ENCODE peak calls at places on chromosomes 4 and X, in ten cellular contexts. P is endothelial cell, S is GM10248, U is GM06990, Z is upper lobe of right lung, C is HFFc6, D is psoas muscle, M is MCF 10A, A is Calu3, J is HCT116. V is an unnamed sample.

GRCh38 chr4:129261584-129261983 is 165.6 kb downstream of the C4orf33 start:
- DNase-seq in P (no peak), S (no peak), U (no peak), Z (no peak), C (no peak), D (no peak), M (no peak), A (no peak), J (no peak), V (no peak)

GRCh38 chr4:2284161-2284933 is 22.4 kb upstream of the MXD4 start:
- DNase-seq in P (no peak), S (no peak), U (no peak), Z (peak; percentile 44), C (no peak), D (no peak), M (no peak), A (no peak), J (no peak), V (peak; percentile 27)

GRCh38 chr4:36385951-36386561 is 104.6 kb downstream of the DTHD1 start:
- DNase-seq in P (peak; percentile 4), S (peak; percentile 25), U (peak; percentile 65), Z (no peak), C (no peak), D (no peak), M (no peak), A (no peak), J (no peak), V (peak; percentile 52)

GRCh38 chr4:6538111-6538510 is 36.9 kb upstream of the MAN2B2 start:
- DNase-seq in P (no peak), S (no peak), U (no peak), Z (no peak), C (no peak), D (no peak), M (no peak), A (no peak), J (no peak), V (no peak)

GRCh38 chrX:53287493-53288138 is 6.2 kb upstream of the IQSEC2 start:
- DNase-seq in P (no peak), S (no peak), U (peak; percentile 14), Z (no peak), C (peak; percentile 58), D (peak; percentile 89), M (peak; percentile 84), A (peak; percentile 49), J (peak; percentile 22), V (no peak)

GRCh38 chr4:104901438-104901837 is 245.2 kb upstream of the TET2 start:
- DNase-seq in P (no peak), S (no peak), U (peak; percentile 8), Z (no peak), C (no peak), D (no peak), M (no peak), A (no peak), J (peak; percentile 3), V (no peak)

GRCh38 chr4:81469774-81470455 is 1.8 kb downstream of the RASGEF1B start:
- DNase-seq in P (no peak), S (no peak), U (no peak), Z (no peak), C (no peak), D (no peak), M (no peak), A (no peak), J (no peak), V (no peak)

GRCh38 chr4:83207497-83208105 is 77.0 kb downstream of the COQ2 start:
- DNase-seq in P (no peak), S (no peak), U (no peak), Z (no peak), C (peak; percentile 56), D (no peak), M (peak; percentile 18), A (peak; percentile 24), J (peak; percentile 83), V (no peak)

GRCh38 chr4:140426610-140427103 is 791 bp downstream of the CLGN start:
- DNase-seq in P (peak; percentile 40), S (no peak), U (peak; percentile 19), Z (no peak), C (no peak), D (peak; percentile 47), M (no peak), A (peak; percentile 16), J (no peak), V (no peak)

GRCh38 chr4:126306152-126306869 is 991.6 kb downstream of the FAT4 start:
- DNase-seq in P (no peak), S (no peak), U (no peak), Z (no peak), C (no peak), D (no peak), M (no peak), A (no peak), J (no peak), V (no peak)

GRCh38 chrX:47674776-47675175 is 15.8 kb upstream of the UXT start:
- DNase-seq in P (no peak), S (no peak), U (no peak), Z (no peak), C (no peak), D (no peak), M (peak; percentile 7), A (no peak), J (no peak), V (no peak)

GRCh38 chrX:100990139-100990538 is 20.6 kb downstream of the ARL13A start:
- DNase-seq in P (no peak), S (no peak), U (no peak), Z (no peak), C (no peak), D (no peak), M (no peak), A (no peak), J (no peak), V (no peak)

GRCh38 chrX:68807818-68808217 is 21.0 kb upstream of the EFNB1 start:
- DNase-seq in P (peak; percentile 38), S (no peak), U (no peak), Z (no peak), C (no peak), D (no peak), M (peak; percentile 57), A (no peak), J (peak; percentile 18), V (no peak)

DNA sequence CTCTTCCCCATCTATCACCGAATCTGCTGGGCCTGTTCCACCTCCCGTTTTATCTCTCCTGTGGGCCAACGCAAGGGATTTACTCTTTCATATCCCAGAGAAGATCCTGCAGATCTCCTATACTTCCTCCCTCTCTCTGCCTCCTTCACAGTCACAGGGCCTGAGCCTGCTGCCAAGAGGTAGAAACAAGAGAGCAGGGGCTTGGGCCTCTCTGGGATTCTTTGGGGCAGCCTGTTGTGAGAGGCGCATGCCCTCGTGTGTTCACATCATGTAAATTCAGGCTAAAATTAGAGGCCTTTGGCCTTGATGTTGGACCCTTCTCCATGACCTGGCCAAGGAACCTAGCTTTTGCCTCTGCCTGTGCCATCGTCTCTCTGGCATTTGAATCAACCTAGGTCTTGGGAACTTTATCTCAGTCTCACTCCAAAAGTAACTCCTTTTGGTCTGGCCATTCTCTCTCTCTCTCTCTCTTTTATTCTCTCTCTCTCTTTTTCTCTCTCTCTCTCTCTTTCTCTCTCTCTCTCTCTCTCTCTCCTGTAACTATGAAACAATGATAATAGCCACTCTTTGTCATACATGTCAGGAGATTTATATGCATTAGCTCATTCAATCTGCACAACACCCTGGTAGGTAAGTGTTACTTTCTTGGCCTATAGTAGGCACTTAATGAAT is 20.0 kb upstream of the EFNB1 start:
- DNase-seq in P (no peak), S (no peak), U (no peak), Z (no peak), C (peak; percentile 15), D (peak; percentile 57), M (no peak), A (no peak), J (peak; percentile 8), V (no peak)
- TF ChIP-seq CTCF in P (no peak), S (no peak), U (peak; percentile 39), Z (peak; percentile 14), C (peak; percentile 53), D (peak; percentile 30), M (no peak), A (no peak), J (peak; percentile 40), V (no peak)

GRCh38 chrX:79482686-79483085 is 115.6 kb upstream of the ITM2A start:
- DNase-seq in P (no peak), S (no peak), U (no peak), Z (no peak), C (no peak), D (no peak), M (no peak), A (no peak), J (no peak), V (no peak)

GRCh38 chrX:79477691-79478090 is 110.6 kb upstream of the ITM2A start:
- DNase-seq in P (no peak), S (no peak), U (no peak), Z (no peak), C (no peak), D (no peak), M (peak; percentile 19), A (no peak), J (no peak), V (no peak)
- TF ChIP-seq CTCF in P (no peak), S (no peak), U (no peak), Z (no peak), C (no peak), D (no peak), M (no peak), A (no peak), J (no peak), V (no peak)

DNA sequence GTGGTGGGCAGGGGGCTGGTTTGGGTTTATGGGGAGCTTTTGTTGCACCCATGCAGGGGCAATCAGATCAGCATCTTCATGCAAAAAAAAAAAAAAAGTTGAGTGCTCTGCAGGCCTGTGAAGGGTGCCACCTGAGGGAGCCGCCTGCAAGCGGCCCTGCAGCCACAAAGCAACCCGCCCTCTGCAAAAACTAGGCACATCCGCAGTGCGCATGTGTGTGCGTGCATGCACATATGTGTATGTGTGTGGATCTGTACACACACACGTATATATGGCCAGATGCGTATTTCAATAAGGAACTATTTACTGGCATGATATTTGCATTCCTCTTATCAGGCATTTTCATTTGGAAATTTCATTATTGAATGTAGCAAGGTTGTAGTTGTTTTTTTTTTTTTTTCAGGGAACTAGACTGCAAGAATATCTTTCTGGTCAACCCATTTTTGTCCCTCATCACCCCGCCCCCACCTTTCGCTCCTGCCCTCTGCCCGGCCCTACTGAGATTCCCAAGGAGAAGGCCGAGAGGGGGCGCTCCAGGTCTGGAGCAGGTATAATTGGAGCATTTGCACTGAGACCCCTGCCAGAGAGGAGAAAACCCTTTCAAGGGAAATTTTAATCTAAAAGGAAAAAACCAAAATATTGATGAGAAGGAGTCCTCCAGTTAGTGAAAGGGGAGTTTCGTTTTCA is 18.1 kb downstream of the CCNQ start:
- DNase-seq in P (peak; percentile 44), S (no peak), U (no peak), Z (no peak), C (no peak), D (no peak), M (peak; percentile 20), A (peak; percentile 16), J (no peak), V (no peak)
- TF ChIP-seq CTCF in P (peak; percentile 22), S (no peak), U (peak; percentile 3), Z (no peak), C (peak; percentile 29), D (no peak), M (peak; percentile 21), A (no peak), J (peak; percentile 54), V (no peak)

DNA sequence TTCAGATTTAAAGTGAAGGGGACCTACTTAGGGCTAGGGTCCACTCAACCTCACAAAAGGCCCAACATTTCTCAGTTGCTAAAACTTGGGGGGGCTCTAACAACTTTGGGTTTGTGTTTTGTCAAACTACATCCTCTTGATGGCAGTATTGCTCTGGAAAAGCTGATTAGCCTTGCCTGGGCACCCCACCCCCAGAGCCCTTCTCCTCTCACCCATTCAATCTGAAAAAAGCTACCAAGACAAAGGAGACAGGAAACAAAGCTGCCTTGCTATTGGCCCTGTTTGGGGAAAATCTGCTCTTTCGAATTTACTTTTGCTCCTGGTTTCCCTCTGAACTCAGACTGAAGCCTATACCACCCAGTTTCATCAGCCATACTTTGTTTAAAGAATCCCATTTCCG is 195.2 kb upstream of the STK26 start:
- DNase-seq in P (peak; percentile 38), S (peak; percentile 28), U (peak; percentile 33), Z (no peak), C (no peak), D (no peak), M (peak; percentile 30), A (peak; percentile 44), J (no peak), V (no peak)
- TF ChIP-seq CTCF in P (no peak), S (peak; percentile 25), U (peak; percentile 49), Z (no peak), C (peak; percentile 41), D (no peak), M (no peak), A (no peak), J (peak; percentile 42), V (no peak)

V was measured in CD14-positive monocyte.